ENCODE peak calls at places on chromosomes 11 and 22, in seven cellular contexts. K is brain microvascular endothelial cell, Z is colonic mucosa, G is neural progenitor cell, N is prostate gland, W is AG10803, H is stomach. M is an unnamed sample.

GRCh38 chr11:62067741-62068140 is 56.1 kb upstream of the INCENP start:
- DNase-seq in H (no peak), N (no peak), W (no peak), K (no peak), G (no peak), Z (no peak), M (no peak)

GRCh38 chr11:131653244-131653643 is 282.8 kb downstream of the NTM start:
- DNase-seq in K (no peak), N (no peak), W (no peak), G (no peak), Z (no peak), H (no peak), M (no peak)

GRCh38 chr11:8566613-8567210 is 27.3 kb downstream of the STK33 start:
- DNase-seq in H (no peak), W (peak), K (peak), G (peak), Z (no peak), N (no peak), M (peak)

GRCh38 chr11:96180341-96180740 is 162.7 kb downstream of the MAML2 start:
- DNase-seq in Z (no peak), G (no peak), W (no peak), K (no peak), N (no peak), H (no peak), M (no peak)

GRCh38 chr11:65445604-65446445 is 23.2 kb downstream of the NEAT1 start:
- DNase-seq in K (peak), W (peak), Z (no peak), H (peak), G (no peak), N (no peak), M (peak)

GRCh38 chr22:40485813-40486610 is 115.6 kb downstream of the SGSM3 start:
- DNase-seq in Z (no peak), G (no peak), N (peak), W (peak), H (no peak), K (no peak), M (peak)

GRCh38 chr11:12765428-12765827 is 91.2 kb downstream of the TEAD1 start:
- DNase-seq in K (no peak), Z (peak), H (no peak), W (peak), G (no peak), N (no peak), M (peak)

GRCh38 chr11:58788355-58789023 is 56.0 kb downstream of the GLYATL2 start:
- DNase-seq in H (peak), Z (peak), W (peak), G (peak), K (peak), N (peak), M (peak)

GRCh38 chr22:49971232-49972162 is 10.9 kb downstream of the PIM3 start:
- DNase-seq in W (peak), Z (peak), K (peak), G (peak), H (peak), N (peak), M (peak)

GRCh38 chr11:75342966-75343870 is 8.2 kb downstream of the ARRB1 start:
- DNase-seq in N (peak), K (no peak), H (peak), Z (peak), W (no peak), G (peak), M (no peak)

GRCh38 chr22:19733755-19734154 is 10.4 kb downstream of the GP1BB start:
- DNase-seq in Z (no peak), W (no peak), K (no peak), G (no peak), H (no peak), N (no peak), M (no peak)

GRCh38 chr11:115317428-115318185 is 186.6 kb downstream of the CADM1 start:
- DNase-seq in N (no peak), G (no peak), H (no peak), K (no peak), W (peak), Z (no peak), M (no peak)

GRCh38 chr11:92854162-92854561 is 115.3 kb upstream of the MTNR1B start:
- DNase-seq in K (no peak), H (no peak), W (no peak), N (no peak), G (no peak), Z (no peak), M (no peak)

GRCh38 chr11:5807580-5807979 is 1.1 kb upstream of the OR52N2 start:
- DNase-seq in W (no peak), Z (no peak), N (no peak), G (peak), K (no peak), H (no peak), M (no peak)

GRCh38 chr22:47192651-47193437 is 430.4 kb downstream of the TBC1D22A start:
- DNase-seq in Z (peak), H (peak), W (no peak), N (no peak), K (no peak), G (no peak), M (no peak)

GRCh38 chr11:80595011-80595410 is 1154.2 kb upstream of the TENM4 start:
- DNase-seq in N (no peak), G (no peak), W (peak), Z (no peak), H (no peak), K (peak), M (peak)

GRCh38 chr11:24453129-24453723 is 43.6 kb upstream of the LUZP2 start:
- DNase-seq in G (no peak), H (no peak), K (no peak), W (no peak), N (no peak), Z (no peak), M (peak)

GRCh38 chr11:87351671-87352070 is 313.9 kb downstream of the TMEM135 start:
- DNase-seq in N (no peak), W (no peak), H (no peak), K (no peak), G (no peak), Z (no peak), M (no peak)

GRCh38 chr11:7635137-7635536 is 38.2 kb downstream of the CYB5R2 start:
- DNase-seq in K (no peak), W (no peak), H (peak), Z (no peak), G (no peak), N (no peak), M (no peak)

GRCh38 chr11:61045271-61045670 is 57.0 kb upstream of the CD5 start:
- DNase-seq in H (no peak), N (no peak), Z (no peak), W (no peak), G (no peak), K (no peak), M (no peak)

GRCh38 chr11:19954899-19955298 is 205.4 kb downstream of the DBX1 start:
- DNase-seq in N (no peak), G (no peak), K (no peak), H (no peak), W (peak), Z (no peak), M (peak)

GRCh38 chr11:17479284-17480214 is 2.9 kb upstream of the ABCC8 start:
- DNase-seq in K (no peak), Z (peak), W (no peak), H (peak), N (no peak), G (peak), M (peak)

GRCh38 chr11:536841-537621 is at the start of gene LRRC56:
- DNase-seq in K (peak), W (peak), G (peak), H (peak), N (peak), Z (peak), M (peak)

GRCh38 chr11:128318856-128319474 is 268.4 kb downstream of the ETS1 start:
- DNase-seq in N (no peak), W (no peak), Z (no peak), G (no peak), K (peak), H (no peak), M (peak)

GRCh38 chr11:12124306-12124705 is 13.9 kb downstream of the MICAL2 start:
- DNase-seq in K (no peak), N (no peak), G (no peak), W (no peak), H (no peak), Z (no peak), M (no peak)

GRCh38 chr22:19289475-19290161 is 1.9 kb downstream of the CLTCL1 start:
- DNase-seq in W (peak), G (no peak), N (no peak), K (peak), H (no peak), Z (no peak), M (peak)

GRCh38 chr22:23386245-23386631 is 193.9 kb downstream of the IGLL1 start:
- DNase-seq in K (no peak), Z (no peak), W (no peak), H (no peak), N (no peak), G (no peak), M (no peak)
- TF ChIP-seq CTCF in K (no peak), Z (peak), W (no peak), H (no peak), N (no peak), G (no peak), M (no peak)

GRCh38 chr22:43885786-43886185 is 6.0 kb downstream of the PNPLA5 start:
- DNase-seq in K (no peak), N (no peak), W (no peak), Z (no peak), H (no peak), G (no peak), M (no peak)
- H3K4me3 ChIP-seq in K (no peak), N (no peak), W (no peak), Z (no peak), H (no peak), G (no peak), M (no peak)

DNA sequence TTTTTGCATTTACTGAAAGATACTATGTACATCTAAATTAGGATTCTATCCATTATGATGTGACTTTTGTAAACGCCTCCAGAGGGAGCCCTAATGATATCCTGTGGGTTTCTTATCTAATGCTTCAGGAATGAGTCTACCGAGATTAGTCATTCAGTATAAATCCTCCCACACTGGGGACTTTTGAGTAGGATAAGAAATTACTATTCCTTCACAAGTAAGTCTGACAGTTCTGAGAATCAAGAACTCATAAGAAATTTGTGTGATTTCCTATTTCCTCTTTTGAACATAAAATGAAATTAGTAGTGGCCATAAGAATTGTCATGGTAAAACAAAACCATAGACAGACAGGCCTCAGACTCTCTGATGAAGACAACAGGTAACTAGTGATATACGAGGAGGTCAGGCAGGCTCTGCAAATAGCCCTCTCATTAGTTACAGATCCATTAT is 10.0 kb upstream of the OR5M1 start:
- DNase-seq in W (peak), Z (peak), K (peak), N (peak), H (no peak), G (peak), M (peak)
- TF ChIP-seq CTCF in W (peak), Z (peak), K (no peak), N (peak), H (no peak), G (peak), M (no peak)

GRCh38 chr11:16363709-16364108 is 7.4 kb upstream of the SOX6 start:
- DNase-seq in N (no peak), H (no peak), W (no peak), G (no peak), K (no peak), Z (no peak), M (no peak)
- H3K4me3 ChIP-seq in N (no peak), H (no peak), W (no peak), G (no peak), K (no peak), Z (no peak), M (no peak)

DNA sequence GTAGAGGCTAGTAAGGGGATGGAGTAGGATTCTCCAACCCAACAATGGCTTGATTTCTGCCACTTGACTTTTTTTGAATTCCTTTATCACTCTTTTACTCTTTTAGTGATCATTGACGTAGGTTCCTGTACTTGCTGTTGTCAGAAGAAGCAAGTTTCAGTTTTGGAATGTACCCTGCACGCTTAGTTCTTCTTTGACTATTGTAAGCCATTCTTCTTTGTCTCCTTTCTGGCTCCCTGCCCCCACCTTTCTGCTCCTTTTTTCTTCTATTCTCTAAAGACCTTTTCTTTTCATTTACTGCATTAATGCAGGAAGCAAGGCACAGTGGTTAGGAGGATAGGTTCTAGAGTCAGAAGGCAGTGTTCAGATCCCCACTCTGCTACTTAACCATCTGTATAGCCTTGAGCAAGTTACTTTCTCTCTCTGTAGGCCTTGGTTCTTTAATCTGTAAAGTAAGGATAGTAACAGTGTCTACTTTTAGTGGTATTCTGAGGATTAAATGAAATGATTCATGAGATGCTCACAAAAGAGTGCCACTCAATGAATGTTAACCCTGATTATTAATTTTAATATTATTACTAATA is 33.8 kb upstream of the RAG2 start:
- DNase-seq in N (no peak), Z (no peak), G (peak), K (no peak), H (no peak), W (no peak), M (no peak)
- TF ChIP-seq CTCF in N (no peak), Z (no peak), G (no peak), K (no peak), H (no peak), W (no peak), M (no peak)

DNA sequence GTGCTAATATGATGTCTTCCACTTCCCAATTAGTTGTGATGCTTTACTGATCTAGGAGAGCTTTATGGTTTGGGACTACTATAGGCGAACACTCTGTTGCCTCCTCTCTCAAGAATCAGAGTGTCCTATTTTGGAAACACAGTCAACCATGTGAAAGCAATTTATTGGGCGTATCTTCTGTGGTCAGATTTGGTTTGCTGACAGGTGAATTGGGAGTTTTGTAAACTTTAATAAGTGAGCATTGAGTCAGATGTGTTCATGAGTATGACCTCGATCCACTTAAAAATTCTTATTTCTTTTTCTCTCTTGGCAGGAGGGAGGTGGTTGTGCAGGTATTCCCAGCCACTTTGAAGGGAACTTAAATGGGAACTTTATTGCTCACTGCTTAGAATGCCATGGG is 4.4 kb downstream of the CAT start:
- DNase-seq in N (no peak), K (no peak), W (no peak), H (no peak), Z (no peak), G (no peak), M (no peak)
- H3K4me3 ChIP-seq in N (no peak), K (no peak), W (no peak), H (no peak), Z (no peak), G (no peak), M (no peak)

GRCh38 chr11:3165152-3165705 is at the start of gene OSBPL5:
- DNase-seq in W (peak), N (peak), G (peak), H (peak), K (no peak), Z (peak), M (peak)
- TF ChIP-seq CTCF in W (no peak), N (no peak), G (no peak), H (no peak), K (no peak), Z (no peak), M (no peak)

DNA sequence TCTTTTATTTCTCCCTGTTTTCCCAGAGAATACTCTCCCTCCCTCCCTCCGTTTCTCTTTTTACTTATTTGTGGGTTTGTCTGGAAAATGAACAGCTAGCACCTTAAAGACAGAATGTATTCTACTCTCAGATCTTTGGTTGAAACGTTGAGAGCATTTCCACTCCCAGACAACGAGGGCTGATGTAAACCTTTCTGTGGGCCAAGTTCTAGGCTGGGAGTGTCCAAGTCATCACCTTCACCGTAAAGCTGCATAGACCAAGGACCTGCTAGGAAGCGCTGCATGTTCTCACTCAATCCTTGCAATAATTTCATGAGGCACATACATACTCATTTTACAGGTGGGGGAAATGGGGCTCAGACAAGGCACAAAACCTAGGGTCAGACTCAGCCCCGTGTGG is 32.4 kb downstream of the MYH9 start:
- DNase-seq in N (no peak), G (no peak), W (peak), Z (no peak), K (no peak), H (no peak), M (peak)
- H3K4me3 ChIP-seq in N (no peak), G (no peak), W (peak), Z (no peak), K (no peak), H (no peak), M (no peak)

GRCh38 chr11:133907841-133908241 is 48.9 kb downstream of the IGSF9B start:
- DNase-seq in N (no peak), K (no peak), W (no peak), H (no peak), G (no peak), Z (no peak), M (no peak)

GRCh38 chr11:133910101-133910500 is 46.7 kb downstream of the IGSF9B start:
- DNase-seq in N (no peak), W (no peak), Z (no peak), G (no peak), H (no peak), K (no peak), M (no peak)

GRCh38 chr11:133913761-133914160 is 43.0 kb downstream of the IGSF9B start:
- DNase-seq in N (no peak), Z (no peak), K (no peak), G (no peak), W (no peak), H (no peak), M (no peak)

GRCh38 chr11:133908827-133909226 is 47.9 kb downstream of the IGSF9B start:
- DNase-seq in H (no peak), K (no peak), W (no peak), N (no peak), G (no peak), Z (no peak), M (no peak)

GRCh38 chr11:133911169-133911568 is 45.6 kb downstream of the IGSF9B start:
- DNase-seq in K (no peak), N (no peak), G (no peak), H (no peak), W (no peak), Z (no peak), M (no peak)
- TF ChIP-seq CTCF in K (no peak), N (no peak), G (peak), H (no peak), W (peak), Z (no peak), M (peak)

DNA sequence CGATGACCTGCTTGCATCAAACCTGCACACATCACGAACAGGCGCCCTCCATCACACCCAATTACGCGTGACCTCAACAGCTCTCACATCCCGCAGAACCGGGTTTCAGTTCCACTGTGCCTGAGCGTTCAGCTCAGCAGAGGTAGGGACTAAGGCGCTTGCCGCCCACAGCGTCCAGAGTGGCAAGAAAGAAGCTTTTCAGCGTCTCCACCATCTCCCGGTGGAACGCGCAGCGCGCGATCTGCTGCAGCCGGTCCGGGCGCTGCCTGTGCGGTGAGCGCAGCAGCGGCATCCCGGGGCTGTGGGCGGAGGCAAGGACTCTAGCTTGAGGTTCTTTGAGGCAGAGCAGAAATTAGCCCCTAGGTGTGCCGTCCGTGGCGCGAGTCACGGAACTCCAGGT is 1.5 kb upstream of the CALCA start:
- DNase-seq in Z (no peak), N (no peak), K (no peak), W (no peak), H (no peak), G (peak), M (peak)
- H3K4me3 ChIP-seq in Z (peak), N (no peak), K (peak), W (peak), H (peak), G (peak), M (no peak)